ENCODE peak calls at places on chromosomes 3 and 15, in seven cellular contexts. N is transverse colon, D is esophagus squamous epithelium, V is vagina, F is sigmoid colon, S is K562, U is heart left ventricle. O is an unnamed sample.

GRCh38 chr15:63978511-63979226 is 67.6 kb downstream of the DAPK2 start:
- DNase-seq in N (no peak), D (no peak), V (peak), F (no peak), S (no peak), U (peak), O (no peak)

GRCh38 chr15:39079296-39079834 is 501.5 kb upstream of the THBS1 start:
- DNase-seq in N (peak), D (no peak), V (no peak), F (no peak), S (no peak), U (no peak), O (no peak)

GRCh38 chr3:87145553-87145952 is 81.6 kb upstream of the CHMP2B start:
- DNase-seq in N (peak), D (no peak), V (no peak), F (no peak), S (peak), U (no peak), O (no peak)

GRCh38 chr3:55571913-55572312 is 84.8 kb upstream of the WNT5A start:
- DNase-seq in N (peak), D (no peak), V (no peak), F (peak), S (no peak), U (peak), O (no peak)

GRCh38 chr3:55619186-55619808 is 132.2 kb upstream of the WNT5A start:
- DNase-seq in N (no peak), D (no peak), V (no peak), F (no peak), S (no peak), U (no peak), O (no peak)

GRCh38 chr15:43440721-43441281 is 52.2 kb downstream of the TP53BP1 start:
- DNase-seq in N (peak), D (no peak), V (no peak), F (peak), S (peak), U (no peak), O (no peak)

GRCh38 chr3:126518779-126519177 is 1.2 kb upstream of the UROC1 start:
- DNase-seq in N (no peak), D (no peak), V (no peak), F (peak), S (no peak), U (no peak), O (no peak)

GRCh38 chr3:50147861-50148260 is 7.3 kb upstream of the SEMA3F start:
- DNase-seq in N (no peak), D (no peak), V (no peak), F (no peak), S (no peak), U (no peak), O (no peak)

GRCh38 chr3:111691293-111691909 is 96.3 kb upstream of the ZBED2 start:
- DNase-seq in N (no peak), D (no peak), V (no peak), F (no peak), S (peak), U (no peak), O (no peak)

GRCh38 chr3:45595364-45596154 is 1.0 kb downstream of the LIMD1 start:
- DNase-seq in N (peak), D (no peak), V (no peak), F (peak), S (peak), U (peak), O (peak)

GRCh38 chr3:148748323-148748722 is 50.6 kb downstream of the AGTR1 start:
- DNase-seq in N (no peak), D (no peak), V (no peak), F (no peak), S (no peak), U (no peak), O (no peak)

GRCh38 chr3:197197334-197197733 is 101.1 kb downstream of the DLG1 start:
- DNase-seq in N (no peak), D (no peak), V (no peak), F (no peak), S (no peak), U (no peak), O (no peak)

GRCh38 chr3:79125313-79125984 is 642.3 kb downstream of the ROBO1 start:
- DNase-seq in N (no peak), D (no peak), V (no peak), F (no peak), S (no peak), U (no peak), O (no peak)

GRCh38 chr3:85572426-85572825 is 613.6 kb downstream of the CADM2 start:
- DNase-seq in N (no peak), D (no peak), V (no peak), F (no peak), S (no peak), U (no peak), O (no peak)

GRCh38 chr15:90644526-90644925 is 72.6 kb upstream of the BLM start:
- DNase-seq in N (no peak), D (no peak), V (no peak), F (no peak), S (no peak), U (no peak), O (no peak)

GRCh38 chr3:64645236-64645635 is 42.6 kb downstream of the ADAMTS9 start:
- DNase-seq in N (no peak), D (no peak), V (no peak), F (no peak), S (no peak), U (no peak), O (no peak)
- TF ChIP-seq POLR2A in N (no peak), D (no peak), V (no peak), F (no peak), S (no peak), U (no peak), O (no peak)

GRCh38 chr3:160757624-160758106 is 1.6 kb downstream of the PPM1L start:
- DNase-seq in N (no peak), D (no peak), V (no peak), F (no peak), S (no peak), U (no peak), O (no peak)

GRCh38 chr3:160754855-160755747 is 930 bp upstream of the PPM1L start:
- DNase-seq in N (peak), D (peak), V (no peak), F (peak), S (peak), U (peak), O (peak)

GRCh38 chr3:160756907-160757623 is 1.0 kb downstream of the PPM1L start:
- DNase-seq in N (peak), D (no peak), V (no peak), F (peak), S (no peak), U (peak), O (no peak)

GRCh38 chr3:160755776-160756304 is at the start of gene PPM1L:
- DNase-seq in N (peak), D (peak), V (no peak), F (peak), S (peak), U (peak), O (peak)

DNA sequence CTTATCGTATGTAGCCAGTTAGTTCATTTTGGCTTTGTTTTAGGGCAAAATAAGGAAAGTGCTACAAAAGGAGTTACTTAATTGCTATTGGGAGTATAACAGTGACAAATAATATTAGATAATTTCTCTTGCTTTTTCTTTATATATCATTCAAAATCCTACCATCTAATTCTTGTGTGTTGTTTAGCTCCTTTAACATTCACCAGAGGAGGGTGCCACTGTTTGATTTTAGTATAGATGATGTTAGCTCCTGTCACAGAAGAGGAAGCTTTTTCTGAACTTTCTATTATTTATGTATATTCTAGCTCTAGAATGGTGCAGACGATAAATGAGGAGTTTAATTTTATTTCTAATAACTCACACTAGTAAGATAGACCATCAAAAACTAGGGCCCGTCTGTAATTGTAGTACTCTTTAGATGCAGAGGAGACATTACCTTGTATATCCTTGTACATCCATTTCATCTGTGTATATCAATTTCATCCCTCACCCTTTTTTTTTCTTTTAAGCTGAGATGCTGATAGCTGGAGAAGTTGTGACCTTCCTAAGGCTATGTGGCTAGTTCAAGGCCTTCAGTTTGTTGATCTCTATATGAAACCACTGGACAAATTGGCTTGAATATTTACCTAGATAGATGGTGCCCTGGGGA is 3.0 kb downstream of the PPM1L start:
- DNase-seq in N (no peak), D (no peak), V (no peak), F (no peak), S (no peak), U (no peak), O (no peak)
- H3K4me3 ChIP-seq in N (no peak), D (no peak), V (no peak), F (peak), S (no peak), U (no peak), O (no peak)

GRCh38 chr15:67017318-67017717 is 48.1 kb upstream of the SMAD3 start:
- DNase-seq in N (no peak), D (no peak), V (no peak), F (no peak), S (no peak), U (no peak), O (no peak)
- TF ChIP-seq CTCF in N (no peak), D (no peak), V (no peak), F (no peak), S (no peak), U (no peak), O (no peak)

DNA sequence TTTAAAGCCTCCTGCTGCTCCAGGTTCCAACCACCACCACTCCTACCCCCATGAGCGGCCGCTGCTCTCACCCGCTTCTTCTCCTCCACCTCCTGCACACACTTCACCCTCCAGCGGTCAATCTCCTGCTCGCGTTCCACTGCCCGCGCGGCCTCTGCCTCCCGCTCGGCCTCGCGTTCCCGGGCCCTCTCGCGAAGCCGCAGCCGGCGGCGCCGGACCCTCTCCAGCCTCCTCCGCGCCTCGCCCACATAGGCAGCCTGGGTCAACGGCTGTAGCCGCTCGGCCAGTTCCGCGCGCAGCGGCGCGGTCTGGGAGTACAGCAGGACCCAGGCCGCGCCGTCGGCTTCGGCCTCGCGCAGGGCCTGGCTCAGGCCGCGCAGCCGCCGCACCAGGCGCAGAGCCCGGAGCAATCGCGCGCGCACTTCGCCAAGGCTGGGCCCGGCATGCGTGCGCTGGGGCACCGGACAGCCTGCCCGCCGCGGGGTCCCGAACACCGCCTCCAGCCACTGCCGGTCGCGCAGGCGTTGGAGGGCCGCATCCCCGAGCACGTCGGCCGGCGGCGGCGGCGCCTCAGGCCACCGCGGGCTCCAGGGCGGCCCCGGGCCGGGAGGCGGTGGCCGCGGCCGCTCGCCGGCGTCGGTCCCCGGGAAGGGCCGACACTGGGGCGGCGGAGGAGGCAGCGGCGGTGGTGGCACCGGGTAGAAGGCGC is 613 bp downstream of the PDCD7 start:
- DNase-seq in N (peak), D (no peak), V (no peak), F (no peak), S (peak), U (peak), O (no peak)
- TF ChIP-seq POLR2A in N (no peak), D (no peak), V (no peak), F (no peak), S (no peak), U (no peak), O (no peak)

GRCh38 chr15:42154576-42155355 is 1.7 kb downstream of the PLA2G4F start:
- DNase-seq in N (no peak), D (no peak), V (no peak), F (no peak), S (no peak), U (no peak), O (no peak)

GRCh38 chr15:42157981-42158765 is 1.7 kb upstream of the PLA2G4F start:
- DNase-seq in N (no peak), D (no peak), V (no peak), F (no peak), S (peak), U (no peak), O (peak)

GRCh38 chr15:42157381-42157780 is 945 bp upstream of the PLA2G4F start:
- DNase-seq in N (no peak), D (no peak), V (no peak), F (no peak), S (no peak), U (no peak), O (peak)

GRCh38 chr15:42155546-42156265 is 730 bp downstream of the PLA2G4F start:
- DNase-seq in N (peak), D (no peak), V (no peak), F (no peak), S (no peak), U (no peak), O (peak)

GRCh38 chr15:42156266-42156922 is at the start of gene PLA2G4F:
- DNase-seq in N (peak), D (no peak), V (no peak), F (no peak), S (no peak), U (peak), O (no peak)
- H3K4me3 ChIP-seq in N (peak), D (peak), V (peak), F (no peak), S (no peak), U (peak), O (no peak)

GRCh38 chr3:195154111-195154791 is 116.7 kb downstream of the XXYLT1 start:
- DNase-seq in N (no peak), D (no peak), V (no peak), F (no peak), S (no peak), U (peak), O (no peak)
- TF ChIP-seq CTCF in N (no peak), D (no peak), V (no peak), F (no peak), S (no peak), U (no peak), O (no peak)

GRCh38 chr15:70158309-70158995 is 60.7 kb upstream of the TLE3 start:
- DNase-seq in N (no peak), D (no peak), V (no peak), F (no peak), S (no peak), U (no peak), O (no peak)
- TF ChIP-seq POLR2A in N (no peak), D (no peak), V (no peak), F (no peak), S (no peak), U (no peak), O (no peak)

GRCh38 chr3:60047426-60048200 is 997.8 kb upstream of the CFAP20DC start:
- DNase-seq in N (no peak), D (no peak), V (no peak), F (no peak), S (no peak), U (no peak), O (no peak)
- H3K4me3 ChIP-seq in N (no peak), D (no peak), V (no peak), F (no peak), S (no peak), U (no peak), O (no peak)

GRCh38 chr3:133377396-133377795 is 22.5 kb upstream of the BFSP2 start:
- DNase-seq in N (no peak), D (no peak), V (no peak), F (no peak), S (peak), U (no peak), O (no peak)
- TF ChIP-seq CTCF in N (no peak), D (peak), V (peak), F (no peak), S (peak), U (peak), O (peak)

DNA sequence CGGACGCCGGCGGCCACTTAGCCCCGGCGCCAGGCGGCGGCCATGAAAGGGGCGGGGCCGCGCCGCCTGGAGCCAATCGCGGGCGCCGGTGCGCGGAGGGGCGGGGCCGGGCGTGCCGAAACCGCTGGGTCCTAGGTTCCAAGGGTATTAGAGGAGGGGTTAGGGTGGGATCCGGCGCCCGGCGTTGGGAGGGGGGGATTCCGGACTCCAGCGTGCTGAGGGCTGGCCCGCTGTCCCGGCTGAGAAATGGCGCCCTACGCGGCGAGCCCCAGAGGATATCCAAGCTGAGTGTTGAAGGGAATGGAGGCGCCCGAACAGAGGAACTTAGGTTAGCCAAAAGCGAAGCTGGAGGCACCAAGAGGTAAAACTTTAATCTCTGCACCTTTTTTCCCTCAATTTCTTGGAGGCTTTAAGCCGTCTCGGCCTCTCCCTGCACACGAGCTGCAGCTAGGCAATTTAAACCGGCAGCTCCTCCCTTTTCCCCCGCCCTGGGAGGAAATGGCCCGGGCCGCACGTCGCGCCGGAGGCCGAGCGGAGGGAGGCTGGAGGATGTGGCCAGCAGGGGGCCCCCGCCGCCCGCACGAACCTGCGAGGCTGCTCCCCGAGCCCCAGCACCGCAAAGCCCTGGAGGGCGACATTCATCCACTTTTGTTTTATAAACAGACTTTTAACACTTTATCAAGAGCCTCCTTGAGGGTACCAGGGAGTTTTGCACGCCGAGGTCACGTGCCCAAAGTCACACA is at the start of gene XXYLT1:
- DNase-seq in N (peak), D (peak), V (no peak), F (peak), S (peak), U (peak), O (peak)
- TF ChIP-seq POLR2A in N (no peak), D (no peak), V (no peak), F (no peak), S (peak), U (peak), O (peak)